ENCODE peak calls at places on chromosome 10, in six cellular contexts. R is hepatocyte, A is right lobe of liver, L is adrenal gland, G is breast epithelium, C is cardiac muscle cell. S is an unnamed sample. For H3K9me3, the result is how much of the 10 kb centered on the place peaks cover.

GRCh38 chr10:74930962-74931361 is 104.6 kb downstream of the KAT6B start:
- DNase-seq in R (no peak), A (no peak), L (no peak), G (no peak), C (no peak), S (no peak)

GRCh38 chr10:115580239-115580638 is 487.1 kb downstream of the ATRNL1 start:
- DNase-seq in R (no peak), A (no peak), L (no peak), G (no peak), C (no peak), S (no peak)

GRCh38 chr10:14022954-14023353 is 307.8 kb downstream of the FRMD4A start:
- DNase-seq in R (no peak), A (no peak), L (no peak), G (no peak), C (peak), S (no peak)

GRCh38 chr10:115665549-115665948 is 572.4 kb downstream of the ATRNL1 start:
- DNase-seq in R (no peak), A (no peak), L (no peak), G (no peak), C (no peak), S (no peak)

GRCh38 chr10:122407375-122408125 is 33.0 kb downstream of the PLEKHA1 start:
- DNase-seq in R (no peak), A (no peak), L (peak), G (no peak), C (peak), S (no peak)

GRCh38 chr10:87657370-87657769 is 2.3 kb upstream of the PAPSS2 start:
- DNase-seq in R (no peak), A (no peak), L (peak), G (no peak), C (peak), S (no peak)

GRCh38 chr10:131924982-131925649 is 24.3 kb downstream of the PPP2R2D start:
- DNase-seq in R (no peak), A (no peak), L (no peak), G (no peak), C (no peak), S (no peak)

GRCh38 chr10:58781873-58782488 is 269.3 kb downstream of the BICC1 start:
- DNase-seq in R (peak), A (no peak), L (no peak), G (no peak), C (peak), S (peak)

GRCh38 chr10:91798736-91799579 is 732 bp downstream of the TNKS2 start:
- DNase-seq in R (peak), A (peak), L (peak), G (no peak), C (peak), S (peak)

GRCh38 chr10:123622381-123622780 is 43.8 kb upstream of the GPR26 start:
- DNase-seq in R (no peak), A (no peak), L (no peak), G (no peak), C (no peak), S (no peak)

GRCh38 chr10:6347391-6347951 is 144.7 kb downstream of the PFKFB3 start:
- DNase-seq in R (no peak), A (no peak), L (no peak), G (no peak), C (no peak), S (no peak)

GRCh38 chr10:74255800-74256422 is 104.9 kb downstream of the ADK start:
- DNase-seq in R (no peak), A (no peak), L (no peak), G (no peak), C (no peak), S (no peak)

GRCh38 chr10:132517951-132518521 is 19.6 kb upstream of the INPP5A start:
- DNase-seq in R (no peak), A (peak), L (no peak), G (peak), C (no peak), S (no peak)

GRCh38 chr10:21501731-21502370 is 23.6 kb downstream of the SKIDA1 start:
- DNase-seq in R (no peak), A (no peak), L (no peak), G (no peak), C (no peak), S (no peak)

GRCh38 chr10:13776861-13777301 is 190.1 kb downstream of the PRPF18 start:
- DNase-seq in R (no peak), A (no peak), L (no peak), G (no peak), C (peak), S (no peak)

GRCh38 chr10:36367362-36367761 is 725.3 kb upstream of the FZD8 start:
- DNase-seq in R (no peak), A (no peak), L (no peak), G (no peak), C (no peak), S (no peak)

GRCh38 chr10:36362257-36362656 is 720.2 kb upstream of the FZD8 start:
- DNase-seq in R (no peak), A (no peak), L (no peak), G (no peak), C (no peak), S (no peak)

GRCh38 chr10:36366843-36367242 is 724.7 kb upstream of the FZD8 start:
- DNase-seq in R (no peak), A (no peak), L (no peak), G (no peak), C (peak), S (no peak)
- H3K9me3 ChIP-seq in R (under half), A (under half), L (under half), G (under half), C (under half), S (under half)

DNA sequence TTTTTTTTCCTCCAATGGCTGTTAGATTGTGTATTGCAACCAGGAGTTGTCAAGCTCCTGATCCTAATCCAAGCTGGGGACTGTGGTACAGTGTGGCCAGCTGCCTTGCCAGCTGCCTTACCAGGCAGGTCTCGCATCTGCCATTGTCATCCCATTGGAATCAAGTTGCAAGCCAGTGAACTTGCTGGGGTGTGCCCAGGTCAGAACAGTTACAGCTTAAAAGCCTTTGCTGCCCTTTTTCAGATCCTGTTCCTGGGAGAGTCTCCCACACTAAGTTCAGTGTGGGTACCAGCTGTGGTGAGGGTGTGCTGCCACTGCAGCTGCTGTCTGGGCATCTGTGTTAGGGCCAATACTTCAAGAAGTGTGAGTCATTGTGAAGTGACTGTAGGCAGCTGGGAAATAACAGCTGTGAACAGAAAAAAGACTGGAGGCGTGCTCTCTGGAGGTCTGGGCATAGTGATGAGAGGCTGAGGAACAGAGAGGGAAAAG is 72.8 kb downstream of the CCNY start:
- DNase-seq in R (no peak), A (no peak), L (peak), G (no peak), C (peak), S (peak)
- H3K27ac ChIP-seq in R (no peak), A (no peak), L (peak), G (no peak), C (no peak), S (no peak)

GRCh38 chr10:117553171-117553814 is 10.7 kb downstream of the EMX2 start:
- DNase-seq in R (no peak), A (no peak), L (no peak), G (no peak), C (no peak), S (peak)
- H3K4me3 ChIP-seq in R (no peak), A (no peak), L (no peak), G (peak), C (no peak), S (no peak)

DNA sequence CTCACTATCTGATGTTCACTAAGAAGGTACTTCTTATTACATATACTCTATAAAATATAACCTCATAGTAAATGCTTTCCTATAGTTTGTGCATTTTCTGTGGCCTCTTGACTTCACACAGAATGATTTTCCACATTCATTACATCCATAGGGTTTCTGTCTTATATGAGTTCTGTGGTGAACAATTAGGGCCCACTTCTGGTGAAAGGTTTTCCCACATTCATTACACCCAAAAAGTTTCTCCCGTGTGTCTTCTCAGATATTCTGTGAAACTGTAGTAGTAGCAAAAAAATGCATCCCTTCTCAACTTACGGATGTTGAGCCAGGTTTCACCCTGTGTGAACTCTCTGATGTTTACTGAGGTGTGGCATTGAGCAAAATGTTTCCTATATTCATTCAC is 119.3 kb downstream of the ZNF33B start:
- DNase-seq in R (no peak), A (no peak), L (no peak), G (no peak), C (no peak), S (no peak)
- H3K9me3 ChIP-seq in R (half or more), A (half or more), L (under half), G (half or more), C (under half), S (under half)

DNA sequence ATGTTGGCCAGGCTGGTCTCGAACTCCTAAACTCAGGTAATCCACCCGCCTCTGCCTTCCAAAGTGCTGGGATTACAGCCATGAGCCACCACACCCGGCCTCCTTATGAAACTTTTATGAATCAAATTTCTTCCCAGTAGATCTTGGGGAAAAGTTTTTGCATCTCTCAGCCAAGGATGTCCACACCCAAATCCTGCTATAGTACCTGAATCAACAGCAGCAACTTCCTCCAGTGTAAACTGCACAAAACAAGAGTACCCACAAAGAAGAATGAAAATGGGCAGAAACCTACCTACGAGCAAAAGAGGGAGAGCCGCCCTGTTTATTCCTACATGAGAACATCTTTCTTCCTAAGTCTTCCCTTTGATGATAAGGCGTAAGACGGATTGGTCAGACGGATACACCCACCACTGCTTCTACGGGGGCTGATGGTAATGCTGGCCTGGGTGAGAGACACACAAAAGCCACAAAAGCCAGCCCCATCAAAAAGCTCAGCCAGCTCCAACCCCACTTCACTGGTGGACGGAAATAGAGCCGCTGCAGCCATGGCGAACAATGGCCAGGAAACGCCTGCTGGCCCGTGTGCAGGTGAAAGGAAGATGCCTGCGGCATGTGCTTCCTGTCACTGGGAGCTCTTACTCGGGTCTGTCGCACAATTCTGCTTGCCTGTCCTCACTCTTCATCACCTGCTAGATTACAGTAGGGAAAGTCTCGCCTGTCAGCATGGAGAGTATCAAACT is 10.4 kb downstream of the JCAD start:
- DNase-seq in R (no peak), A (no peak), L (no peak), G (no peak), C (no peak), S (no peak)
- H3K27ac ChIP-seq in R (no peak), A (no peak), L (no peak), G (no peak), C (peak), S (no peak)

S was measured in small intestine.